ENCODE peak calls at places on chromosomes 6 and 20, in four cellular contexts. E, D, Q and V are unnamed samples.

GRCh38 chr20:59806578-59806975 is 126.9 kb downstream of the SYCP2 start:
- DNase-seq in Q (no peak), D (no peak), E (no peak), V (no peak)

GRCh38 chr6:11460001-11460668 is 77.4 kb upstream of the TMEM170B start:
- DNase-seq in E (peak), D (no peak), Q (no peak), V (no peak)

GRCh38 chr6:13743736-13744127 is 32.1 kb upstream of the RANBP9 start:
- DNase-seq in D (no peak), Q (no peak), E (no peak), V (no peak)

GRCh38 chr6:107318100-107318736 is 141.1 kb downstream of the PDSS2 start:
- DNase-seq in Q (peak), E (peak), D (peak), V (peak)

GRCh38 chr6:25027221-25027916 is 91.6 kb upstream of the RIPOR2 start:
- DNase-seq in D (no peak), Q (no peak), E (peak), V (no peak)

GRCh38 chr6:43060034-43060754 is 763 bp downstream of the KLC4 start:
- DNase-seq in D (peak), E (no peak), Q (peak), V (no peak)

GRCh38 chr6:12051861-12052368 is 39.8 kb downstream of the HIVEP1 start:
- DNase-seq in E (peak), Q (no peak), D (no peak), V (no peak)

GRCh38 chr6:153108320-153108719 is 22.8 kb downstream of the RGS17 start:
- DNase-seq in D (no peak), E (no peak), Q (no peak), V (no peak)

GRCh38 chr6:118551063-118551672 is 3.1 kb downstream of the PLN start:
- DNase-seq in Q (peak), D (peak), E (no peak), V (peak)

GRCh38 chr6:90369024-90369519 is 72.4 kb upstream of the BACH2 start:
- DNase-seq in Q (peak), D (peak), E (peak), V (peak)

GRCh38 chr6:74128536-74128935 is 432.5 kb downstream of the CD109 start:
- DNase-seq in E (no peak), D (no peak), Q (no peak), V (no peak)

GRCh38 chr6:13708679-13709261 is 2.9 kb downstream of the RANBP9 start:
- DNase-seq in E (no peak), D (no peak), Q (no peak), V (no peak)

GRCh38 chr6:3208096-3208774 is 19.2 kb downstream of the TUBB2B start:
- DNase-seq in E (no peak), D (no peak), Q (no peak), V (no peak)

GRCh38 chr6:160742090-160742489 is 40.0 kb downstream of the PLG start:
- DNase-seq in E (peak), D (no peak), Q (no peak), V (no peak)

GRCh38 chr6:38650207-38650752 is 10.6 kb upstream of the BTBD9 start:
- DNase-seq in Q (no peak), E (no peak), D (no peak), V (no peak)

GRCh38 chr6:33677153-33677660 is 34.3 kb downstream of the UQCC2 start:
- DNase-seq in E (no peak), D (no peak), Q (no peak), V (no peak)

GRCh38 chr20:4060054-4060795 is 44.9 kb upstream of the RNF24 start:
- DNase-seq in D (no peak), Q (no peak), E (peak), V (no peak)

GRCh38 chr20:8589956-8590355 is 457.9 kb downstream of the PLCB1 start:
- DNase-seq in E (no peak), Q (no peak), D (no peak), V (no peak)

GRCh38 chr6:26056583-26057350 is 30.5 kb upstream of the HFE start:
- DNase-seq in E (no peak), D (peak), Q (peak), V (no peak)

GRCh38 chr6:88573971-88574370 is 389.4 kb downstream of the RNGTT start:
- DNase-seq in D (no peak), E (no peak), Q (no peak), V (no peak)

GRCh38 chr6:100818066-100818465 is 63.1 kb downstream of the ASCC3 start:
- DNase-seq in Q (no peak), E (no peak), D (no peak), V (no peak)

GRCh38 chr6:190596-191395 is 101.5 kb upstream of the DUSP22 start:
- DNase-seq in E (no peak), D (peak), Q (no peak), V (no peak)

GRCh38 chr20:301886-302848 is 4.8 kb downstream of the ZCCHC3 start:
- DNase-seq in E (no peak), Q (no peak), D (no peak), V (no peak)

GRCh38 chr6:154206984-154207383 is 149.6 kb downstream of the IPCEF1 start:
- DNase-seq in E (no peak), D (no peak), Q (no peak), V (no peak)

GRCh38 chr6:40504274-40504673 is 82.9 kb downstream of the LRFN2 start:
- DNase-seq in D (no peak), E (no peak), Q (no peak), V (peak)

GRCh38 chr6:113359155-113360140 is 497.7 kb upstream of the MARCKS start:
- DNase-seq in E (no peak), Q (no peak), D (no peak), V (no peak)

GRCh38 chr6:42710316-42710715 is 12.1 kb downstream of the PRPH2 start:
- DNase-seq in E (no peak), Q (no peak), D (no peak), V (no peak)

GRCh38 chr6:105509506-105510331 is 106.8 kb upstream of the PREP start:
- DNase-seq in Q (no peak), D (no peak), E (no peak), V (peak)

GRCh38 chr6:151564654-151565053 is 70.8 kb downstream of the CCDC170 start:
- DNase-seq in E (no peak), Q (no peak), D (no peak), V (no peak)

DNA sequence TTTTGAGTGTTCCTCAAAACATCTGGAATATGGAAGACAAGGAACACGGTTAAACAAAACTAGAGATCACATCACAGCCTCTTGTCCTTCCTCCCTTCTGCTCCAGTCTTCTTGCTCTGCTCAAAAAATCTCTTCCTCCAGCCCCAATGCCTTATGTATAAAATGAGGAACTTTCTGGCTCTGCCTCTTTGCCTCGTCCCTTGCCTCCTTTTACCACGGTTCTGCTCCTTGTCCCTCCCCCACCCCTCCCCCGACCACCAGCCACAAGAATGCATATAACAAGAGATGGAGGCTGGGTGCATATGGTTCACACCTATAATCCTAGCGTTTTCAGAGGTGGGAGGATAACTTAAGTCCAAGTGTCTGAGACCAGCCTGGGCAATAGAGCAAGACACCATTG is 43.6 kb downstream of the PLAGL2 start:
- DNase-seq in Q (no peak), D (no peak), E (no peak), V (no peak)
- H3K27ac ChIP-seq in Q (no peak), D (no peak), E (no peak), V (no peak)

GRCh38 chr20:43662943-43663655 is 3.8 kb upstream of the MYBL2 start:
- DNase-seq in Q (no peak), D (no peak), E (no peak), V (no peak)
- TF ChIP-seq SRF in Q (no peak), D (no peak), E (no peak), V (no peak)

GRCh38 chr6:20744911-20745557 is 210.8 kb downstream of the CDKAL1 start:
- DNase-seq in D (no peak), Q (no peak), E (no peak), V (no peak)
- TF ChIP-seq ZBTB33 in D (no peak), Q (no peak), E (no peak), V (no peak)

DNA sequence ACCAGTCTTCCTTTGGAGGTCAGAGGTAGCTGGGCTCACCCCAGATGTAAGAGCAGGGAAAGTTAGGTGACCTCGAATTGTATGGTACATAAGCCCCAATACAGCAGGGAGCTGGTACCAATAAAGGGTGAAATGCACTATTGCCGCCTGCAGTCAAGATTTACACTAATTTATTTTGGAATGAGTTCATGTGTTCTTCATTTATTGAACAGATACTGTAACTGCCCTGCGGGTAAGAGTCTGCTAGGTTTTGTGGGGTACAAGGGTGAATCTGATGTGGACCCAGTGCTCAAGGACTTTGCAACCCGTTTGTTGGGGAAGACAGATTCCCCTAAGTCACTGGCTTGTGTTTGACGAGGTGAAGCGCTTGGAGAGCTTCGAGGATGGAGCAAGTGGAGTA is 2.5 kb upstream of the DNAJC5 start:
- DNase-seq in E (no peak), D (no peak), Q (no peak), V (no peak)
- H3K27ac ChIP-seq in E (no peak), D (no peak), Q (no peak), V (peak)

GRCh38 chr6:157403684-157404051 is 22.7 kb downstream of the ZDHHC14 start:
- DNase-seq in Q (no peak), E (no peak), D (no peak), V (no peak)
- TF ChIP-seq SRF in Q (no peak), E (no peak), D (no peak), V (no peak)

GRCh38 chr20:13883425-13883824 is 98.6 kb downstream of the NDUFAF5 start:
- DNase-seq in Q (no peak), E (no peak), D (no peak), V (no peak)
- TF ChIP-seq ZBTB33 in Q (no peak), E (no peak), D (no peak), V (no peak)

GRCh38 chr20:40961176-40961575 is 67.4 kb upstream of the TOP1 start:
- DNase-seq in E (no peak), D (no peak), Q (no peak), V (no peak)

GRCh38 chr20:40958598-40958997 is 70.0 kb upstream of the TOP1 start:
- DNase-seq in D (no peak), E (no peak), Q (no peak), V (no peak)

GRCh38 chr20:40960101-40960500 is 68.5 kb upstream of the TOP1 start:
- DNase-seq in E (no peak), D (no peak), Q (no peak), V (no peak)

GRCh38 chr20:40960521-40960956 is 68.1 kb upstream of the TOP1 start:
- DNase-seq in Q (no peak), D (no peak), E (no peak), V (no peak)

GRCh38 chr20:40959325-40960092 is 69.1 kb upstream of the TOP1 start:
- DNase-seq in E (no peak), Q (no peak), D (no peak), V (no peak)
- H3K27ac ChIP-seq in E (no peak), Q (no peak), D (no peak), V (no peak)

GRCh38 chr6:142944126-142945066 is 580 bp downstream of the HIVEP2 start:
- DNase-seq in Q (peak), E (no peak), D (peak), V (peak)
- TF ChIP-seq SRF in Q (no peak), E (no peak), D (no peak), V (no peak)

GRCh38 chr6:157551041-157551832 is 170.2 kb downstream of the ZDHHC14 start:
- DNase-seq in Q (no peak), D (no peak), E (no peak), V (peak)

GRCh38 chr6:157548635-157549467 is 167.9 kb downstream of the ZDHHC14 start:
- DNase-seq in Q (no peak), E (no peak), D (no peak), V (no peak)

GRCh38 chr6:157552171-157552747 is 171.3 kb downstream of the ZDHHC14 start:
- DNase-seq in E (no peak), D (no peak), Q (no peak), V (no peak)

GRCh38 chr6:157549468-157549745 is 168.4 kb downstream of the ZDHHC14 start:
- DNase-seq in E (no peak), D (no peak), Q (no peak), V (no peak)

DNA sequence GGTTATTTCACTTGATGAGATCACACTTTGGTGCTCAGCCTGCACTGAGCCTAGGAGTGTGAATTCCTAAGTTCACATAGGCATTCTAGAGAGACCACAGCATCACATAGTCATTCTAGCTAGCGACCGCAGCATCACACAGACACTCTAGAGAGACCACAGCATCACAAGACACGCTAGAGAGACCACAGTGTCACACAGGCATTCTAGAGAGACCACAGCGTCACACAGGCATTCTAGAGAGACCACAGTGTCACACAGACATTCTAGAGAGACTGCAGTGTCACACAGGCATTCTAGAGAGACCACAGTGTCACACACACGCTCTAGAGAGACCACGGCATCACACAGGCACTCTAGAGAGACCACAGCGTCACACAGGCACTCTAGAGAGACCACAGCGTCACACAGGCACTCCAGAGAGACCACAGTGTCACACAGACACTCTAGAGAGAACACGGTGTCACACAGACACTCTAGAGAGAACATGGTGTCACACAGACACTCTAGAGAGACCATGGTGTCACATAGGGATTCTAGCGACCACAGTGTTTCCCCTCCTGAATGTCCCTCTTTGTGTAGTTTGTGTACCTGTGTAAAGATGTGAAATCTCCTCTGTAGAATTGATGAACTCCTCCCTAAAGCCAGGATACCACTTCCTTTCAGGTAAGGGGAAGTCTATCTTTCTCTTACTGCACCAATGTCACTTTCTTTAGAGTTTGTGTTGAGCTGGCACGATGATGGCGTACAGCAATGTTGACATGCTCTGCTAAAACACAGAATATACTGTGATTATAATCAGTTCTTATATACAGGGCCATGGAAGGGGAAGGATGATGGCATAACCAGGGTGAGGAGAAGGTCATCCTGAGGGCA is 169.4 kb downstream of the ZDHHC14 start:
- DNase-seq in D (no peak), Q (no peak), E (no peak), V (no peak)
- TF ChIP-seq ZBTB33 in D (no peak), Q (no peak), E (no peak), V (no peak)